ENCODE peak calls at places on chromosome 6, in five cellular contexts. X is activated CD8-positive, alpha-beta T cell treated with anti-CD3 and anti-CD28 coated beads for 36 hours; N is brain microvascular endothelial cell; H is endothelial cell; O is AG10803. S is an unnamed sample.
A peak's percentile ranks its signal among the peaks of the same experiment; 100 is the strongest.

GRCh38 chr6:156809034-156809433 is 31.9 kb downstream of the ARID1B start:
- DNase-seq in H (no peak), X (no peak), N (no peak), O (peak; percentile 76), S (no peak)

GRCh38 chr6:35287671-35288396 is 9.8 kb upstream of the DEF6 start:
- DNase-seq in N (no peak), H (no peak), X (no peak), O (peak; percentile 41), S (no peak)

GRCh38 chr6:101086473-101086872 is 205.3 kb upstream of the ASCC3 start:
- DNase-seq in N (no peak), H (no peak), X (no peak), O (no peak), S (no peak)

GRCh38 chr6:33589366-33589722 is 9.3 kb upstream of the BAK1 start:
- DNase-seq in X (no peak), N (no peak), H (no peak), O (no peak), S (no peak)

GRCh38 chr6:108561742-108562502 is 1.2 kb downstream of the FOXO3 start:
- DNase-seq in O (no peak), X (no peak), H (peak; percentile 38), N (no peak), S (peak; percentile 18)

GRCh38 chr6:145652572-145652971 is 82.7 kb downstream of the EPM2A start:
- DNase-seq in O (no peak), N (no peak), H (no peak), X (no peak), S (no peak)

GRCh38 chr6:137911675-137912158 is 44.7 kb downstream of the TNFAIP3 start:
- DNase-seq in X (no peak), O (no peak), N (no peak), H (no peak), S (no peak)

GRCh38 chr6:140314675-140315074 is 940.2 kb upstream of the CITED2 start:
- DNase-seq in O (no peak), N (no peak), X (no peak), H (no peak), S (no peak)

GRCh38 chr6:72649032-72649984 is 27.4 kb downstream of the KCNQ5 start:
- DNase-seq in O (peak; percentile 89), N (peak; percentile 85), X (peak; percentile 53), H (no peak), S (no peak)

GRCh38 chr6:88360203-88360797 is 194.2 kb upstream of the CNR1 start:
- DNase-seq in X (no peak), N (peak; percentile 83), H (no peak), O (peak; percentile 77), S (no peak)

GRCh38 chr6:2324166-2324953 is 79.0 kb upstream of the GMDS start:
- DNase-seq in N (no peak), H (no peak), X (no peak), O (no peak), S (no peak)

GRCh38 chr6:45495404-45496084 is 117.8 kb upstream of the SUPT3H start:
- DNase-seq in N (no peak), O (no peak), X (peak; percentile 13), H (no peak), S (no peak)

GRCh38 chr6:5278571-5279120 is 17.3 kb downstream of the FARS2 start:
- DNase-seq in O (no peak), N (no peak), X (no peak), H (no peak), S (no peak)

GRCh38 chr6:63923139-63923739 is 287.6 kb downstream of the PHF3 start:
- DNase-seq in X (no peak), H (no peak), N (no peak), O (peak; percentile 41), S (no peak)

GRCh38 chr6:91081452-91082067 is 494.7 kb upstream of the MAP3K7 start:
- DNase-seq in N (peak; percentile 53), H (peak; percentile 41), X (no peak), O (peak; percentile 48), S (no peak)

GRCh38 chr6:107264357-107264831 is 149.1 kb upstream of the BEND3 start:
- DNase-seq in N (peak; percentile 77), X (no peak), O (peak; percentile 18), H (no peak), S (no peak)

GRCh38 chr6:117916483-117916882 is 9.4 kb downstream of the SLC35F1 start:
- DNase-seq in N (no peak), O (no peak), X (no peak), H (no peak), S (no peak)

GRCh38 chr6:43687437-43688347 is at the start of gene MRPS18A:
- DNase-seq in H (peak; percentile 81), O (peak; percentile 67), X (peak; percentile 91), N (peak; percentile 76), S (peak; percentile 54)

GRCh38 chr6:43627008-43627825 is 1.8 kb downstream of the GTPBP2 start:
- DNase-seq in X (peak; percentile 46), H (peak; percentile 35), N (peak; percentile 97), O (peak; percentile 97), S (no peak)

GRCh38 chr6:40713002-40713719 is 126.0 kb upstream of the LRFN2 start:
- DNase-seq in X (no peak), N (peak; percentile 20), H (no peak), O (peak; percentile 29), S (no peak)
- TF ChIP-seq CTCF in X (no peak), N (peak; percentile 42), H (no peak), O (peak; percentile 45), S (peak; percentile 6)

DNA sequence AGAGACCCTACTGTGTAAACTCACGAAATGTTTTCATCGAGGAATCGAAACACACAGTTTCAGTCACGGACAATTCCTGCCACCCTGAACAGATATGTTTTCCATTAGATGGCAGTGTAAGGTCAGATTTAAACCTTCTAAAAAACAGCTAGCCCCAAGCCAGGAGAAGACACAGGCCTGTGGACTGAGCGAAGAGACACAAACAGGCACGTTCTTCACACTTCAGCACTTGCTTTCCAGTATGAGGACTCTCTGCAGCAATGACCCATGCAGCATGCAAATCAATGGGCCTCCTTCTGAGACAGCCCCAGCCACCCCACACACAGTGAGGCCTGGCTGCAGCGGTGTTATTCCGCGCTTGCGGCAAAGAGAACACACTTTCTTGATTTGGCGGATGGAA is 31.9 kb downstream of the HUS1B start:
- DNase-seq in H (no peak), N (peak; percentile 19), O (peak; percentile 17), X (no peak), S (no peak)
- TF ChIP-seq CTCF in H (no peak), N (peak; percentile 35), O (peak; percentile 16), X (no peak), S (no peak)

DNA sequence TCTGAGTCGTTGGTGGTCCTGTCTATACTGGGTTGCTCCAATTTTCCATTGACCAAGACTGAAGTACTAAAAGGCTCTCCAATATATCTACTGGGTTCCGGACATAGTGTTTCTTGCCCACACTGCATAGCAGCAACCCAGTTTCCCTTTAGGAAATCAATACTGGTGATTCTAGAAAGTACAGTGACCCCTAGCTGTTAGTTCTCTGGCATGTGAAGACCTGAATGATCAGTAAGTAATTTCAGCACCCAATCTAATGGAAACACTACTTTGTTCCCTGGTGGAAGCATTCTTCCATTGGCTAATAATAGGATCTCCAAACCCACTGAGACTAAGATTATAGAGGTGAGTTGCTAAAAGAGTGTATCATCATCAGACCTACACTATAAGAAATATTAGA is 40.8 kb upstream of the STMND1 start:
- DNase-seq in N (no peak), O (no peak), X (no peak), H (no peak), S (no peak)
- TF ChIP-seq CTCF in N (peak; percentile 3), O (no peak), X (no peak), H (no peak), S (no peak)

DNA sequence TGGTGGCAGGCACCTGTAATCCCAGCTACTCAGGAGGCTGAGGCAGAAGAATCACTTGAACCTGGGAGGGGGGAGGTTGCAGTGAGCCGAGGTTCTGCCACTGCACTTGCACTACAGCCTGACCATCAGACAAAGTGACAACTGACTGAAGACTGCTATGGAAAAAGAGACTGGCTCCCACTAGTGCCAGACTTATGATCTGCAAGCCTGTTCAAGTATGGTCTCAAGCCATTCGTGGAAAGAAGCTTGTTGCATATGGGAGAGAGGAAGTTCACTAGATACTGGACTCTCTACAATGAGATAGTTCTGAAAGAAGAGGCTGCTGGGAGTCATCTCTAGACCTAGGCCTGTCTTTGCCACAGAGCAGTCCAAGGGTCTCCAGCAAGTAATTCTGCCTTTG is 26.7 kb downstream of the MDN1 start:
- DNase-seq in N (peak; percentile 50), H (peak; percentile 43), O (peak; percentile 18), X (peak; percentile 52), S (no peak)
- TF ChIP-seq CTCF in N (peak; percentile 72), H (peak; percentile 37), O (peak; percentile 46), X (peak; percentile 28), S (peak; percentile 54)

DNA sequence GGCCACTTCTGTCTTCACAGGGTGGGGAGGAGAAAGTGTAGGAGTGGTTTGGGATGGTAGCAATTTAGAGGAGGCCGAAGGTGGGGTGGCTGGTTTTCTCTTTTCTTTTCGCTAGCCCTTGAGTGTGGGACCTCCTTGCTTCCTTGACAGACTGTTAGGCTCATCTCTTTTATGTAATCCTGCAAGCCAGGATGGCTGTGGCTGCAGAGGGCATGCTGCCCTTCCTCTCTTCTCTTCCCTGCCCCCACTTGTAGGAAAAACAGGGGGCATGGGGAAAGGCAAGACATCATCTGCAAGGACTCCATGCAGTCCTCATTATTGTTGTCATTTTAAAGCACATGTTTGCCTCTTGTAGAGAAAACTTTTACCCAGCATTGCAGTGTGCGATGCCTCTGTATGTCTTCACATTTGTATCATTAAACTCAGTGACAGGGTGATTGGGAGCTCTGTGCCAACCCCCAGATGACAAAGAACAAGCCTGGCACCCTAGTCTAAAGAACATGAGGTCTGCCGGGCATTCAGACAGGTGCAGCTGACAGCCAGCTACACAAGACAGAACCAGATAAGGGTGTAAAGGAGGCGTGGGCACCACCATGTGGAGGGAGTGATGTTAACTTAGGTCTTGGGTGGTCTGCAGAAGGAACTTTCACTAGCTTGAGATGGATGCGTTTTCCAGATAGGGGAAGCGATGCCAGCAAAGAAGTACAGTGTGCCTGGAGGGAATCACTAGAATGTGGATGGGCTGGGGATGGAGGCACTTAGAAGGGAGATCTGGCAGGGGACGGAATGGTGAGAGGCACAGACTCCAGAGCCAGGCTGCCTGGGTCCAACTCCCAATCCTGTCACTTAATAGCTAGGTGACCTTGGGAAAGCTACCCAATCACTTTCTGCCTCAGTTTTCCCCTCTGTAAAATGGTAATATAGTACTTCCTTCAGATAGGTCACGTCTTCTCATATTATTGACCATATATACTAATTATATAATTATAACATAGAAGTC is 207.6 kb downstream of the TBC1D7 start:
- DNase-seq in X (no peak), H (peak; percentile 9), N (no peak), O (no peak), S (no peak)
- TF ChIP-seq CTCF in X (no peak), H (no peak), N (no peak), O (peak; percentile 8), S (no peak)